ENCODE peak calls at places on chromosome 6, in nine cellular contexts. Z is GM23248, W is neural progenitor cell, K is IMR-90, G is hepatocyte, Q is endothelial cell of umbilical vein, N is GM23338, M is neuronal stem cell, P is MM.1S. S is an unnamed sample.

GRCh38 chr6:107735906-107736635 is 88.0 kb downstream of the SCML4 start:
- DNase-seq in Z (no peak), W (no peak), K (no peak), G (no peak), Q (no peak), N (no peak), M (no peak), P (no peak), S (no peak)

GRCh38 chr6:145648149-145648548 is 87.2 kb downstream of the EPM2A start:
- DNase-seq in Z (no peak), W (no peak), K (no peak), G (no peak), Q (no peak), N (no peak), M (no peak), P (no peak), S (no peak)

GRCh38 chr6:108024427-108025073 is 50.0 kb downstream of the OSTM1 start:
- DNase-seq in Z (no peak), W (no peak), K (no peak), G (no peak), Q (no peak), N (no peak), M (no peak), P (no peak), S (no peak)

GRCh38 chr6:121657972-121658371 is 222.5 kb downstream of the GJA1 start:
- DNase-seq in Z (no peak), W (no peak), K (no peak), G (no peak), Q (peak), N (no peak), M (no peak), P (no peak), S (no peak)

GRCh38 chr6:14326774-14327173 is 209.2 kb downstream of the CD83 start:
- DNase-seq in Z (no peak), W (no peak), K (no peak), G (no peak), Q (no peak), N (no peak), M (no peak), P (no peak), S (no peak)

GRCh38 chr6:47308223-47308567 is 1.5 kb downstream of the TNFRSF21 start:
- DNase-seq in Z (peak), W (peak), K (no peak), G (no peak), Q (no peak), N (no peak), M (no peak), P (no peak), S (no peak)

GRCh38 chr6:3287976-3288707 is 29.4 kb downstream of the PSMG4 start:
- DNase-seq in Z (no peak), W (no peak), K (no peak), G (no peak), Q (no peak), N (no peak), M (no peak), P (no peak), S (no peak)

GRCh38 chr6:134432036-134432435 is 114.1 kb upstream of the SGK1 start:
- DNase-seq in Z (no peak), W (no peak), K (no peak), G (no peak), Q (no peak), N (no peak), M (no peak), P (no peak), S (no peak)

GRCh38 chr6:93784794-93785757 is 365.7 kb upstream of the EPHA7 start:
- DNase-seq in Z (peak), W (peak), K (no peak), G (no peak), Q (peak), N (no peak), M (no peak), P (no peak), S (no peak)

GRCh38 chr6:106825156-106825555 is 149.4 kb downstream of the CD24 start:
- DNase-seq in Z (no peak), W (no peak), K (no peak), G (no peak), Q (no peak), N (no peak), M (no peak), P (no peak), S (no peak)

GRCh38 chr6:132797975-132798819 is at the start of gene SLC18B1:
- DNase-seq in Z (peak), W (peak), K (peak), G (peak), Q (peak), N (peak), M (peak), P (peak), S (peak)

GRCh38 chr6:52013035-52013434 is 74.4 kb downstream of the PKHD1 start:
- DNase-seq in Z (peak), W (no peak), K (no peak), G (no peak), Q (no peak), N (no peak), M (no peak), P (no peak), S (peak)

GRCh38 chr6:1542764-1543163 is 67.0 kb upstream of the FOXC1 start:
- DNase-seq in Z (no peak), W (no peak), K (no peak), G (no peak), Q (no peak), N (no peak), M (no peak), P (no peak), S (no peak)

GRCh38 chr6:143611580-143611979 is 66.2 kb upstream of the PHACTR2 start:
- DNase-seq in Z (no peak), W (no peak), K (no peak), G (no peak), Q (no peak), N (no peak), M (no peak), P (no peak), S (no peak)

GRCh38 chr6:25315778-25316177 is 36.6 kb downstream of the CARMIL1 start:
- DNase-seq in Z (no peak), W (no peak), K (no peak), G (no peak), Q (no peak), N (no peak), M (no peak), P (peak), S (no peak)

GRCh38 chr6:35468980-35469710 is 944 bp downstream of the RPL10A start:
- DNase-seq in Z (peak), W (no peak), K (no peak), G (no peak), Q (no peak), N (no peak), M (no peak), P (no peak), S (no peak)

GRCh38 chr6:166361080-166361429 is 18.7 kb upstream of the SFT2D1 start:
- DNase-seq in Z (no peak), W (no peak), K (peak), G (peak), Q (no peak), N (no peak), M (no peak), P (no peak), S (peak)

GRCh38 chr6:127120787-127121636 is 2.5 kb downstream of the RSPO3 start:
- DNase-seq in Z (peak), W (peak), K (peak), G (peak), Q (peak), N (peak), M (peak), P (peak), S (peak)

GRCh38 chr6:105902401-105903031 is 183.6 kb upstream of the PRDM1 start:
- DNase-seq in Z (peak), W (peak), K (peak), G (no peak), Q (no peak), N (no peak), M (peak), P (no peak), S (no peak)

GRCh38 chr6:108331982-108332381 is 37.1 kb downstream of the AFG1L start:
- DNase-seq in Z (no peak), W (no peak), K (no peak), G (peak), Q (no peak), N (no peak), M (no peak), P (no peak), S (no peak)

GRCh38 chr6:33271098-33271607 is 523 bp downstream of the VPS52 start:
- DNase-seq in Z (peak), W (no peak), K (no peak), G (no peak), Q (no peak), N (no peak), M (no peak), P (peak), S (no peak)

GRCh38 chr6:54264581-54265272 is 43.5 kb upstream of the TINAG start:
- DNase-seq in Z (no peak), W (no peak), K (peak), G (no peak), Q (peak), N (no peak), M (no peak), P (no peak), S (no peak)

GRCh38 chr6:4664117-4664626 is 112.0 kb upstream of the CDYL start:
- DNase-seq in Z (peak), W (no peak), K (peak), G (peak), Q (no peak), N (no peak), M (no peak), P (no peak), S (no peak)

GRCh38 chr6:836276-836853 is 143.4 kb upstream of the EXOC2 start:
- DNase-seq in Z (no peak), W (no peak), K (no peak), G (no peak), Q (no peak), N (no peak), M (no peak), P (no peak), S (peak)

GRCh38 chr6:78511019-78511418 is 356.3 kb upstream of the IRAK1BP1 start:
- DNase-seq in Z (peak), W (no peak), K (no peak), G (no peak), Q (no peak), N (no peak), M (no peak), P (no peak), S (no peak)

GRCh38 chr6:86856937-86857563 is 80.3 kb upstream of the HTR1E start:
- DNase-seq in Z (peak), W (peak), K (peak), G (peak), Q (peak), N (peak), M (peak), P (peak), S (peak)

GRCh38 chr6:44470106-44470446 is 82.6 kb downstream of the CDC5L start:
- DNase-seq in Z (no peak), W (no peak), K (no peak), G (no peak), Q (no peak), N (no peak), M (no peak), P (no peak), S (no peak)

GRCh38 chr6:32192608-32193039 is at the start of gene GPSM3:
- DNase-seq in Z (peak), W (no peak), K (peak), G (no peak), Q (peak), N (peak), M (no peak), P (peak), S (no peak)

GRCh38 chr6:129312865-129313264 is 397.1 kb downstream of the ARHGAP18 start:
- DNase-seq in Z (peak), W (no peak), K (peak), G (no peak), Q (no peak), N (no peak), M (no peak), P (no peak), S (peak)

GRCh38 chr6:157905590-157906337 is 75.9 kb upstream of the SYNJ2 start:
- DNase-seq in Z (no peak), W (peak), K (no peak), G (no peak), Q (peak), N (peak), M (no peak), P (no peak), S (no peak)

GRCh38 chr6:13495818-13496217 is 8.4 kb upstream of the GFOD1 start:
- DNase-seq in Z (no peak), W (no peak), K (no peak), G (no peak), Q (no peak), N (no peak), M (no peak), P (no peak), S (no peak)

GRCh38 chr6:163955131-163955530 is 540.6 kb downstream of the QKI start:
- DNase-seq in Z (peak), W (no peak), K (peak), G (no peak), Q (no peak), N (no peak), M (no peak), P (no peak), S (no peak)

GRCh38 chr6:157403684-157404051 is 22.7 kb downstream of the ZDHHC14 start:
- DNase-seq in Z (no peak), W (peak), K (no peak), G (no peak), Q (no peak), N (no peak), M (no peak), P (no peak), S (no peak)

GRCh38 chr6:23650676-23651075 is 475.3 kb upstream of the NRSN1 start:
- DNase-seq in Z (no peak), W (peak), K (no peak), G (no peak), Q (no peak), N (no peak), M (peak), P (no peak), S (no peak)

GRCh38 chr6:97669191-97669651 is 386.2 kb upstream of the MMS22L start:
- DNase-seq in Z (peak), W (peak), K (peak), G (peak), Q (no peak), N (peak), M (peak), P (no peak), S (no peak)

GRCh38 chr6:126661646-126662045 is 321.7 kb downstream of the CENPW start:
- DNase-seq in Z (peak), W (no peak), K (peak), G (no peak), Q (no peak), N (no peak), M (no peak), P (no peak), S (peak)

GRCh38 chr6:11622156-11622555 is 84.6 kb downstream of the TMEM170B start:
- DNase-seq in Z (peak), W (peak), K (no peak), G (no peak), Q (no peak), N (no peak), M (no peak), P (no peak), S (no peak)

DNA sequence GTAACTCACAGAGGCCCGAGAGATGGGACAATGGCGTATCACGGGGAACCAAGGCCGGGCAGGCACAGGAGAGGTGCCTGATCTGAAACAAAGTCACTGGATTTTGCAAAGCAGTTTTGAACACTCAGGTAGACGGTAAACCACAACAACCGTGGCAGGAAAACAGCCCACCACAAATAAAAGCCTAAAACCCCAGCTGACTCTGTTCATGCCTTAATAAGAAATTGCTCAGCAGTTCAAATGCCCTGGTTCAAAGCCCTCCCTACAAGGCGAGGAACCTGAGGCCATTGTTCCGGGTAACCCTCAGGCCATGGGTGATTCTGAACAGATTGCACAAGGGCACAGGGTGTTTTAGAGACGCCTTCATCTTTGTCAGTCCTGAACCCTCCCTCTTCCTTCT is 114.2 kb downstream of the MAP3K7 start:
- DNase-seq in Z (no peak), W (no peak), K (no peak), G (no peak), Q (no peak), N (no peak), M (no peak), P (peak), S (no peak)
- H2AFZ ChIP-seq in Z (no peak), W (peak), K (no peak), G (no peak), Q (no peak), N (peak), M (peak), P (no peak), S (no peak)

DNA sequence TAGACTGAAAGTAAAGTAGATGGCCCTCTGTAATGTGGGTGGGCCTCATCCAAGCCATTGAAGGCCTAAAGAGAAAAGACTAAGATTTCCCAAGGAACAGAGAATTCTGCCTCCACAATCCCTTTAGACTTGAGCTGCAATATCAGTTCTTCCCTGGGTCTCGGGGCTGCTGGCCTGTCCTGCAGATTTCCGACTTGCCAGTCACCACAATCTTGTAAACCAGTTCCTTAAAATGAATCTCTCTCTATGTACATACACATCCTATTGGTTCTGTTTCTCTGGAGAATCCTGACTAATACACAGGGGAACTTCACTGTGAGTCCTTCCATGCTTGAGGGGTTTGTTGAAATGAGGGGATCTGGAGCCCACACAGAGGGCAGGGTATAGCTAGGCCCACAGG is 12.9 kb downstream of the CCDC170 start:
- DNase-seq in Z (no peak), W (no peak), K (no peak), G (no peak), Q (no peak), N (no peak), M (no peak), P (no peak), S (no peak)
- H2AFZ ChIP-seq in Z (no peak), W (peak), K (no peak), G (no peak), Q (no peak), N (peak), M (no peak), P (no peak), S (no peak)

GRCh38 chr6:15882345-15882744 is 219.5 kb upstream of the DTNBP1 start:
- DNase-seq in Z (no peak), W (no peak), K (no peak), G (no peak), Q (no peak), N (no peak), M (no peak), P (no peak), S (no peak)

GRCh38 chr6:15881150-15881549 is 218.3 kb upstream of the DTNBP1 start:
- DNase-seq in Z (no peak), W (no peak), K (no peak), G (no peak), Q (no peak), N (no peak), M (no peak), P (no peak), S (no peak)

GRCh38 chr6:15880262-15880973 is 217.6 kb upstream of the DTNBP1 start:
- DNase-seq in Z (no peak), W (no peak), K (no peak), G (no peak), Q (no peak), N (no peak), M (no peak), P (no peak), S (no peak)

GRCh38 chr6:15877245-15877644 is 214.4 kb upstream of the DTNBP1 start:
- DNase-seq in Z (no peak), W (no peak), K (no peak), G (no peak), Q (no peak), N (no peak), M (no peak), P (no peak), S (no peak)

GRCh38 chr6:15879372-15880261 is 216.8 kb upstream of the DTNBP1 start:
- DNase-seq in Z (peak), W (no peak), K (peak), G (peak), Q (peak), N (no peak), M (no peak), P (peak), S (no peak)
- H2AFZ ChIP-seq in Z (peak), W (no peak), K (no peak), G (no peak), Q (peak), N (peak), M (no peak), P (no peak), S (peak)

GRCh38 chr6:138387577-138388368 is 10.1 kb downstream of the SMIM28 start:
- DNase-seq in Z (no peak), W (no peak), K (no peak), G (no peak), Q (no peak), N (no peak), M (no peak), P (no peak), S (no peak)
- H2AFZ ChIP-seq in Z (no peak), W (no peak), K (no peak), G (no peak), Q (no peak), N (peak), M (no peak), P (no peak), S (no peak)

DNA sequence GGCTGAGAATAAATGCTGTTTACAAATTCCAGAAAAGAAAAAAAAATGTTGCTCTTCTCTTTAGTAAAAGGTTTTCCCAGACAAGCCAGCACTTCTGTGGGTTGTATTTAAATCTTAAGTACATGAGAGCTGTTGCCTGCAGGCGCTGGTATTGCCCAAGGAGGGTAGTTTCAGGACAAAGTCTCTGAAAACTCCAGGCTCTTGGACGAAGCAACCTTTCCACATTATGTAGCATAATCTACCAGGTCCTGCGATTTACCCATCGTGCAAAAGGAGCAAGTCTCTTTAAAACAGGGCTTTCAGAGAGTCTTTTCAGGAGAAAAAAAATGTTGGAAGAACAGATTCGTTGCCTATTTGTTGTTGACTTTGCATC is 65.6 kb downstream of the PLG start:
- DNase-seq in Z (no peak), W (no peak), K (no peak), G (no peak), Q (no peak), N (no peak), M (no peak), P (no peak), S (no peak)
- H2AFZ ChIP-seq in Z (peak), W (no peak), K (no peak), G (no peak), Q (no peak), N (peak), M (no peak), P (no peak), S (peak)